ENCODE peak calls at places on chromosomes 3 and 15, in five cellular contexts. F, O, P, V and X are unnamed samples.

GRCh38 chr15:51625236-51625635 is 2.7 kb upstream of the DMXL2 start:
- DNase-seq in P (peak; percentile 63), O (no peak), F (no peak), V (no peak), X (no peak)

GRCh38 chr3:42161050-42161935 is 70.1 kb downstream of the TRAK1 start:
- DNase-seq in V (no peak), O (peak; percentile 72), P (no peak), F (no peak), X (no peak)

GRCh38 chr3:183988216-183988790 is 29.4 kb downstream of the ABCC5 start:
- DNase-seq in F (no peak), O (no peak), V (no peak), P (no peak), X (no peak)

GRCh38 chr3:152196782-152197181 is 71.9 kb upstream of the MBNL1 start:
- DNase-seq in O (no peak), V (no peak), F (no peak), P (no peak), X (peak; percentile 80)

GRCh38 chr15:66780172-66780972 is 78.3 kb downstream of the SMAD6 start:
- DNase-seq in F (no peak), V (no peak), P (no peak), O (no peak), X (no peak)

GRCh38 chr3:190131329-190131728 is 10.6 kb upstream of the P3H2 start:
- DNase-seq in F (peak; percentile 24), P (no peak), V (no peak), O (peak; percentile 50), X (no peak)

GRCh38 chr3:57956119-57956832 is 51.9 kb upstream of the FLNB start:
- DNase-seq in V (no peak), P (no peak), O (peak; percentile 32), F (no peak), X (peak; percentile 59)

GRCh38 chr3:196650740-196651311 is 11.3 kb downstream of the NRROS start:
- DNase-seq in P (no peak), O (peak; percentile 98), F (no peak), V (peak; percentile 87), X (peak; percentile 96)

GRCh38 chr3:123449986-123450474 is 1.1 kb upstream of the ADCY5 start:
- DNase-seq in V (peak; percentile 79), F (no peak), P (no peak), O (no peak), X (no peak)

GRCh38 chr3:29618395-29619291 is 337.8 kb downstream of the RBMS3 start:
- DNase-seq in V (no peak), F (no peak), P (no peak), O (peak; percentile 8), X (peak; percentile 14)

GRCh38 chr3:129016725-129017530 is 15.8 kb downstream of the EFCC1 start:
- DNase-seq in F (no peak), P (no peak), V (no peak), O (no peak), X (peak; percentile 37)

GRCh38 chr15:58438111-58438510 is 6.3 kb downstream of the LIPC start:
- DNase-seq in F (no peak), O (no peak), V (no peak), P (no peak), X (no peak)

GRCh38 chr3:149371001-149371722 is 6.3 kb downstream of the TM4SF1 start:
- DNase-seq in P (no peak), V (no peak), F (no peak), O (peak; percentile 97), X (peak; percentile 32)
- TF ChIP-seq CTCF in P (no peak), V (no peak), F (peak; percentile 10), O (peak; percentile 21), X (no peak)

DNA sequence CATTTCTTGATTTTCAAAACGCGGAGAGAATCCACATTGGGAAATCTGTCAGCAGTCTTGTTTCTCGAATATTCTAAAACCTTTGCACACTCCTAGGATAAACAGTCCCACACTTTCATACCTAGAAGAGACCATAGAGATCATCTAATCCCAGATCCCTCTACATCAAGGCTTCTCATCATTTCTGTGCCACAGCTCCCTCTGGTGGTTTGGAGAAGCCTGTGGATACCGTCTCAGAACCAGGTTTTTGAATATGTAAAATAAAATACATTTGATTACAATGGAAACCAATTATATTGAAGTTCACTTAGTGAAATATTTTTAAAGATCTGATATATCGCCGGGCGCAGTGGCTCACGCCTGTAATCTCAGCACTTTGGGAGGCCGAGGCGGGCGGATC is 211.9 kb upstream of the GOLGA6L4 start:
- DNase-seq in V (peak; percentile 28), O (no peak), P (no peak), F (peak; percentile 28), X (peak; percentile 50)
- TF ChIP-seq MAX in V (no peak), O (no peak), P (no peak), F (no peak), X (no peak)

GRCh38 chr3:71536376-71536965 is 47.1 kb downstream of the FOXP1 start:
- DNase-seq in F (no peak), P (no peak), V (no peak), O (peak; percentile 14), X (peak; percentile 42)

GRCh38 chr3:71532639-71533395 is 50.7 kb downstream of the FOXP1 start:
- DNase-seq in V (no peak), O (peak; percentile 71), F (no peak), P (no peak), X (peak; percentile 38)

GRCh38 chr3:71533588-71533987 is 49.9 kb downstream of the FOXP1 start:
- DNase-seq in F (no peak), V (no peak), P (no peak), O (no peak), X (no peak)

GRCh38 chr3:71541313-71541712 is 42.2 kb downstream of the FOXP1 start:
- DNase-seq in F (no peak), P (no peak), O (peak; percentile 55), V (no peak), X (no peak)

GRCh38 chr3:71537211-71537611 is 46.3 kb downstream of the FOXP1 start:
- DNase-seq in O (peak; percentile 98), P (no peak), F (peak; percentile 15), V (no peak), X (no peak)
- H3K4me3 ChIP-seq in O (no peak overlapping the region), P (no peak overlapping the region), F (no peak overlapping the region), V (peak overlapping the region; percentile 41), X (no peak overlapping the region)

GRCh38 chr15:69656271-69657030 is 203.8 kb downstream of the RPLP1 start:
- DNase-seq in V (no peak), F (no peak), P (no peak), O (no peak), X (no peak)
- TF ChIP-seq CTCF in V (no peak), F (no peak), P (no peak), O (no peak), X (no peak)

GRCh38 chr3:63967675-63968611 is 55.4 kb downstream of the PSMD6 start:
- DNase-seq in F (no peak), O (peak; percentile 49), V (peak; percentile 13), P (peak; percentile 53), X (peak; percentile 79)
- TF ChIP-seq MAX in F (no peak), O (no peak), V (no peak), P (no peak), X (no peak)

DNA sequence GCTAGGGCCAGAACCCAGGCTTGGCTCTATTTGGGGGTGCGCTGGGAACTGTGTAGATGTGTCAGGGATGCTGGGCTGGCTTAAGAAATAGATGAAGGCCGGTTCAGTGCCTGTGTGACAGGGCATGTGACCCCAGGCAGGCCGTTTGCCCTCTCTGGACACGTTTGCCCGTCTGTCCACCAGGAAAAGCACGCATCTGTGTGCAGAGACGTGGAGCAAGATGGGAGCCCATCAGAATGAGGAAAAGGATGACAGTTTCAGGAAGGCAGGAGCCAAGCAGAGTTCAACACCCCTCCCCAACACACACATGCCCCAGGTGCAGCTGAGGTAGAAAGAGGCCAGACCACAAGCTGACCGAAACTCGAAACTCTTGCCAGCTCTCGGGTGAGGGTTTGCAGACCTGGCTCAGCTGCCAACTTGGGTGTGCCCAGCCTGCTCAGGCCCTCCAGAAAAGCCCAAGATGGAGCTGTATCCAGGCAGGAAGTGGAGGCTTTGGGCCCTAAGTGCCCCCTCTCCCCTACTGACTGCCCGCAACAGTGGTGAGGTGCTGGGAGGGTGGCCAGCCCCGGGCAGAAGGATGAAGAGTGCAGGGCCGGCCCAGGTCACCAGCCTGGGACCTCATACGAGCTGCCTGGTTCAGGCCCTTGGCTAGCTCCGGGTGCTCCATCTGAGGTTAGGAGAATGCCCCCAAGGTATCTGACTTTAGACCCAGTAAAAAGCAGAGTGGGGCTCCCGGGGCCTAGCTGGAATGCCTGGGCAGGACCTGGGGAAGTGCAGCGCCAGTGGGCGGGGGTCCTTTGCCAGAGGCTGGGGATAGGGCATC is 10.2 kb upstream of the MESP1 start:
- DNase-seq in O (no peak), F (no peak), V (no peak), P (no peak), X (no peak)
- H3K4me3 ChIP-seq in O (no peak overlapping the region), F (no peak overlapping the region), V (peak overlapping the region; percentile 35), P (no peak overlapping the region), X (no peak overlapping the region)